ENCODE peak calls at places on chromosomes 5 and 9, in ten cellular contexts. One of them, this sample, is unnamed.

GRCh38 chr9:124199474-124199873 is 58.3 kb upstream of the NEK6 start:
- DNase-seq in Peyer's patch: no peak
- DNase-seq in IMR-90: no peak
- DNase-seq in A549: no peak
- DNase-seq in right lobe of liver: peak
- DNase-seq in endothelial cell of umbilical vein: no peak
- DNase-seq in stomach: no peak
- DNase-seq in ovary: no peak
- DNase-seq in tibial nerve: no peak
- DNase-seq in heart left ventricle: no peak
- DNase-seq in this sample: no peak

GRCh38 chr5:116225318-116225717 is 140.5 kb downstream of the COMMD10 start:
- DNase-seq in Peyer's patch: no peak
- DNase-seq in stomach: no peak
- DNase-seq in right lobe of liver: no peak
- DNase-seq in heart left ventricle: no peak
- DNase-seq in A549: no peak
- DNase-seq in tibial nerve: no peak
- DNase-seq in ovary: no peak
- DNase-seq in endothelial cell of umbilical vein: no peak
- DNase-seq in IMR-90: no peak
- DNase-seq in this sample: no peak

GRCh38 chr9:96166981-96167380 is 135.0 kb downstream of the HSD17B3 start:
- DNase-seq in right lobe of liver: no peak
- DNase-seq in IMR-90: no peak
- DNase-seq in Peyer's patch: no peak
- DNase-seq in endothelial cell of umbilical vein: no peak
- DNase-seq in stomach: no peak
- DNase-seq in ovary: no peak
- DNase-seq in heart left ventricle: no peak
- DNase-seq in tibial nerve: no peak
- DNase-seq in A549: no peak
- DNase-seq in this sample: no peak

GRCh38 chr9:27572566-27572917 is 739 bp downstream of the C9orf72 start:
- DNase-seq in tibial nerve: peak
- DNase-seq in endothelial cell of umbilical vein: no peak
- DNase-seq in ovary: no peak
- DNase-seq in stomach: peak
- DNase-seq in Peyer's patch: peak
- DNase-seq in right lobe of liver: peak
- DNase-seq in heart left ventricle: no peak
- DNase-seq in IMR-90: no peak
- DNase-seq in A549: peak
- DNase-seq in this sample: no peak

GRCh38 chr5:31194892-31195291 is 1.4 kb downstream of the CDH6 start:
- DNase-seq in ovary: no peak
- DNase-seq in A549: no peak
- DNase-seq in stomach: no peak
- DNase-seq in Peyer's patch: no peak
- DNase-seq in right lobe of liver: no peak
- DNase-seq in IMR-90: peak
- DNase-seq in tibial nerve: no peak
- DNase-seq in heart left ventricle: no peak
- DNase-seq in endothelial cell of umbilical vein: no peak
- DNase-seq in this sample: no peak

GRCh38 chr5:180575571-180575970 is 15.7 kb downstream of the SCGB3A1 start:
- DNase-seq in right lobe of liver: no peak
- DNase-seq in IMR-90: peak
- DNase-seq in heart left ventricle: no peak
- DNase-seq in Peyer's patch: no peak
- DNase-seq in A549: no peak
- DNase-seq in stomach: no peak
- DNase-seq in tibial nerve: no peak
- DNase-seq in endothelial cell of umbilical vein: no peak
- DNase-seq in ovary: no peak
- DNase-seq in this sample: no peak

GRCh38 chr5:44536650-44537260 is 147.5 kb upstream of the FGF10 start:
- DNase-seq in IMR-90: peak
- DNase-seq in heart left ventricle: no peak
- DNase-seq in A549: peak
- DNase-seq in endothelial cell of umbilical vein: peak
- DNase-seq in tibial nerve: peak
- DNase-seq in right lobe of liver: peak
- DNase-seq in stomach: peak
- DNase-seq in Peyer's patch: no peak
- DNase-seq in ovary: no peak
- DNase-seq in this sample: peak

GRCh38 chr9:137963525-137963924 is 85.9 kb downstream of the CACNA1B start:
- DNase-seq in ovary: no peak
- DNase-seq in stomach: no peak
- DNase-seq in tibial nerve: no peak
- DNase-seq in IMR-90: no peak
- DNase-seq in endothelial cell of umbilical vein: no peak
- DNase-seq in heart left ventricle: no peak
- DNase-seq in right lobe of liver: no peak
- DNase-seq in Peyer's patch: no peak
- DNase-seq in A549: no peak
- DNase-seq in this sample: no peak

GRCh38 chr5:142110046-142110531 is 1.5 kb downstream of the NDFIP1 start:
- DNase-seq in stomach: no peak
- DNase-seq in right lobe of liver: peak
- DNase-seq in heart left ventricle: no peak
- DNase-seq in Peyer's patch: no peak
- DNase-seq in endothelial cell of umbilical vein: peak
- DNase-seq in A549: peak
- DNase-seq in ovary: no peak
- DNase-seq in tibial nerve: peak
- DNase-seq in IMR-90: peak
- DNase-seq in this sample: no peak

GRCh38 chr5:142109356-142110045 is 922 bp downstream of the NDFIP1 start:
- DNase-seq in IMR-90: peak
- DNase-seq in stomach: no peak
- DNase-seq in Peyer's patch: peak
- DNase-seq in A549: peak
- DNase-seq in heart left ventricle: no peak
- DNase-seq in right lobe of liver: no peak
- DNase-seq in ovary: peak
- DNase-seq in tibial nerve: peak
- DNase-seq in endothelial cell of umbilical vein: peak
- DNase-seq in this sample: no peak

GRCh38 chr5:142110988-142111687 is 2.6 kb downstream of the NDFIP1 start:
- DNase-seq in ovary: no peak
- DNase-seq in A549: no peak
- DNase-seq in endothelial cell of umbilical vein: no peak
- DNase-seq in tibial nerve: no peak
- DNase-seq in IMR-90: no peak
- DNase-seq in Peyer's patch: no peak
- DNase-seq in stomach: no peak
- DNase-seq in heart left ventricle: no peak
- DNase-seq in right lobe of liver: no peak
- DNase-seq in this sample: no peak

GRCh38 chr5:142107729-142108431 is 699 bp upstream of the NDFIP1 start:
- DNase-seq in endothelial cell of umbilical vein: no peak
- DNase-seq in heart left ventricle: no peak
- DNase-seq in right lobe of liver: no peak
- DNase-seq in IMR-90: no peak
- DNase-seq in stomach: no peak
- DNase-seq in ovary: no peak
- DNase-seq in tibial nerve: no peak
- DNase-seq in Peyer's patch: no peak
- DNase-seq in A549: no peak
- DNase-seq in this sample: no peak

DNA sequence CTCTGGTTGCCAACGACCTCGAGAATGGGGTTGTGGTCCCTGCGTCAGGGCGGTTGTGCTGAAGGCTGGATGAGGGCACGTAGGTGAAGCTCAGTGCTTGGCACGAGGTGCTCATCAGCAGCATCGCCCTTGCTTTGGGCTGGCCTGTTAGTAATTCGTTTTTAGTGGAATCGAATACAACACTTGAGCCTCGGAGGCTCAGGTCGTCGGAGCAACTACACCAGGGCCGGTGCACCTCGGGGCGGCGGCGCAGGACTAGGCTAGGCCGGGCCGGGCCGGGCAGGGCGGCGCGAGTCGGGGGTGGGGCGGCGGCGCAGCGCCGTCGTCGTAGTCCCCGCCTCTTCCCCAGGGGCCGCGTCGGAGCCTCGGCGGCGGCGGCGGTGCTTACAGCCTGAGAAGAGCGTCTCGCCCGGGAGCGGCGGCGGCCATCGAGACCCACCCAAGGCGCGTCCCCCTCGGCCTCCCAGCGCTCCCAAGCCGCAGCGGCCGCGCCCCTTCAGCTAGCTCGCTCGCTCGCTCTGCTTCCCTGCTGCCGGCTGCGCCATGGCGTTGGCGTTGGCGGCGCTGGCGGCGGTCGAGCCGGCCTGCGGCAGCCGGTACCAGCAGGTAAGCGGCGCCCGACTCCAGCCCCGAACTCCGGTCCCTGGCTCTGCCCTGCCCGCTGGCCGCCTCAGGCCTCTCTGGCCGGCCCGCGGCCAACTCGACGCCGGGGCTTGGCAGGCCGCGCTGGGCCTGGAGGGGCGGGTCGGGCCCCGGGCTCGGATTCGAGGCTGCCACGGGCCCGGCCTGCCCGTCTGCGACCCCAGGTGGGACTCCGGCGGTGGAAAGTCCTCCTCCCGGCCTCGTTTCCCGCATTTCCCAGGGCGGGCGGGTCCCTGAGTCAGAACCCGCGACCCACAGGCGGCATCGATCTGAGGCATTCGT is at the start of gene NDFIP1:
- DNase-seq in IMR-90: peak
- DNase-seq in ovary: peak
- DNase-seq in endothelial cell of umbilical vein: peak
- DNase-seq in A549: peak
- DNase-seq in heart left ventricle: peak
- DNase-seq in right lobe of liver: peak
- DNase-seq in Peyer's patch: peak
- DNase-seq in stomach: peak
- DNase-seq in tibial nerve: peak
- DNase-seq in this sample: peak
- TF ChIP-seq POLR2A in IMR-90: peak
- TF ChIP-seq POLR2A in ovary: peak
- TF ChIP-seq POLR2A in endothelial cell of umbilical vein: peak
- TF ChIP-seq POLR2A in A549: peak
- TF ChIP-seq POLR2A in heart left ventricle: peak
- TF ChIP-seq POLR2A in right lobe of liver: peak
- TF ChIP-seq POLR2A in Peyer's patch: peak
- TF ChIP-seq POLR2A in stomach: no peak
- TF ChIP-seq POLR2A in tibial nerve: peak
- TF ChIP-seq POLR2A in this sample: peak

GRCh38 chr5:59036274-59036961 is 453.5 kb downstream of the RAB3C start:
- DNase-seq in ovary: no peak
- DNase-seq in endothelial cell of umbilical vein: peak
- DNase-seq in right lobe of liver: no peak
- DNase-seq in tibial nerve: peak
- DNase-seq in Peyer's patch: peak
- DNase-seq in stomach: no peak
- DNase-seq in heart left ventricle: no peak
- DNase-seq in IMR-90: peak
- DNase-seq in A549: peak
- DNase-seq in this sample: no peak
- TF ChIP-seq POLR2A in ovary: no peak
- TF ChIP-seq POLR2A in endothelial cell of umbilical vein: no peak
- TF ChIP-seq POLR2A in right lobe of liver: no peak
- TF ChIP-seq POLR2A in tibial nerve: no peak
- TF ChIP-seq POLR2A in Peyer's patch: no peak
- TF ChIP-seq POLR2A in stomach: no peak
- TF ChIP-seq POLR2A in heart left ventricle: no peak
- TF ChIP-seq POLR2A in IMR-90: peak
- TF ChIP-seq POLR2A in A549: no peak
- TF ChIP-seq POLR2A in this sample: no peak

GRCh38 chr9:129902735-129903134 is 67.5 kb downstream of the USP20 start:
- DNase-seq in heart left ventricle: no peak
- DNase-seq in right lobe of liver: no peak
- DNase-seq in ovary: no peak
- DNase-seq in IMR-90: no peak
- DNase-seq in A549: no peak
- DNase-seq in tibial nerve: no peak
- DNase-seq in stomach: no peak
- DNase-seq in endothelial cell of umbilical vein: no peak
- DNase-seq in Peyer's patch: no peak
- DNase-seq in this sample: no peak

GRCh38 chr9:129908846-129909245 is 73.6 kb downstream of the USP20 start:
- DNase-seq in ovary: no peak
- DNase-seq in Peyer's patch: no peak
- DNase-seq in stomach: no peak
- DNase-seq in right lobe of liver: no peak
- DNase-seq in heart left ventricle: no peak
- DNase-seq in A549: no peak
- DNase-seq in IMR-90: no peak
- DNase-seq in endothelial cell of umbilical vein: no peak
- DNase-seq in tibial nerve: no peak
- DNase-seq in this sample: no peak

GRCh38 chr9:129904734-129905133 is 69.5 kb downstream of the USP20 start:
- DNase-seq in heart left ventricle: no peak
- DNase-seq in Peyer's patch: no peak
- DNase-seq in stomach: no peak
- DNase-seq in tibial nerve: no peak
- DNase-seq in endothelial cell of umbilical vein: no peak
- DNase-seq in A549: no peak
- DNase-seq in ovary: no peak
- DNase-seq in right lobe of liver: no peak
- DNase-seq in IMR-90: no peak
- DNase-seq in this sample: no peak

GRCh38 chr9:129910628-129911567 is 75.6 kb downstream of the USP20 start:
- DNase-seq in stomach: no peak
- DNase-seq in IMR-90: peak
- DNase-seq in tibial nerve: peak
- DNase-seq in right lobe of liver: no peak
- DNase-seq in Peyer's patch: no peak
- DNase-seq in A549: peak
- DNase-seq in endothelial cell of umbilical vein: peak
- DNase-seq in ovary: no peak
- DNase-seq in heart left ventricle: no peak
- DNase-seq in this sample: peak

DNA sequence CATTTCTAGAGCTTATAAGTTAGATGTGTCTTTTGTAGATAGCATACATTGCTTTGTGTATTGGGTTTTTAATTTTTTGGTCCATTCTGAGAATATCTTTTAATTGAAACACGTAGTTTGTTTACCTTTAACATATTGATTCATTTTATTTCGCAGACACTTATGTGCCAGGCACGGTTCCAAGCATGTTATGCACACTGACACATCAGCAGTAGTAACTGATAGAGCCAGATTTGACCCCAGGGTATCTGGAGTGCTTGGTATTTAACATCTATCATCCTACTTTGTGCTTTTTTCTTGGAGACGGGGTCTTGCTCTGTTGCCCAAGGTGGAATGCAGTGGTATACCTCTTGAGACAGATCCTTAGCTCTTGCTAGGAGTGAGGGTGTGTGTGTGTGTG is 71.9 kb downstream of the USP20 start:
- DNase-seq in tibial nerve: no peak
- DNase-seq in heart left ventricle: no peak
- DNase-seq in A549: no peak
- DNase-seq in IMR-90: peak
- DNase-seq in ovary: no peak
- DNase-seq in right lobe of liver: no peak
- DNase-seq in Peyer's patch: peak
- DNase-seq in stomach: no peak
- DNase-seq in endothelial cell of umbilical vein: no peak
- DNase-seq in this sample: no peak
- TF ChIP-seq POLR2A in tibial nerve: no peak
- TF ChIP-seq POLR2A in heart left ventricle: no peak
- TF ChIP-seq POLR2A in A549: no peak
- TF ChIP-seq POLR2A in IMR-90: no peak
- TF ChIP-seq POLR2A in ovary: no peak
- TF ChIP-seq POLR2A in right lobe of liver: no peak
- TF ChIP-seq POLR2A in Peyer's patch: no peak
- TF ChIP-seq POLR2A in stomach: no peak
- TF ChIP-seq POLR2A in endothelial cell of umbilical vein: no peak
- TF ChIP-seq POLR2A in this sample: no peak

DNA sequence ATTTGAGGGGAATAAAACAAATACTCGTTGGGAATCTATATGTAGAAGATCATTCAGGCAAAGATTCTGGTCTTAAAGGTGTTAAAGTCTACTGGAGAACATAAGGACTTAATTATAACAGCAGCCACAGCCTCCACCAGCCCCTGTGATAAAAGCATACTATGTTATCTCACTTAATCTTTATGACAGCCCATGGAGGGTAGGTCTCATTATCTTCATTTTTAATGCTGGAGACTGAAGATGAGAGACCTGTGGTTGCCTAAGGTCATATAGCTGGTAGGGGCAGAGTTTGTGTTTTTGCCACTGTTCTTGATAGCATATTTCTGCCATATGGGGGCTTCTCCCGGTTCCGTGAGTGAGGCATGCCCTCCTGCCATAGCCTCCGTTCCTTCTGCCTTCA is 88.7 kb downstream of the TRIO start:
- DNase-seq in Peyer's patch: no peak
- DNase-seq in right lobe of liver: no peak
- DNase-seq in tibial nerve: no peak
- DNase-seq in endothelial cell of umbilical vein: no peak
- DNase-seq in A549: no peak
- DNase-seq in heart left ventricle: no peak
- DNase-seq in IMR-90: no peak
- DNase-seq in stomach: no peak
- DNase-seq in ovary: no peak
- DNase-seq in this sample: no peak
- TF ChIP-seq POLR2A in Peyer's patch: no peak
- TF ChIP-seq POLR2A in right lobe of liver: no peak
- TF ChIP-seq POLR2A in tibial nerve: no peak
- TF ChIP-seq POLR2A in endothelial cell of umbilical vein: no peak
- TF ChIP-seq POLR2A in A549: no peak
- TF ChIP-seq POLR2A in heart left ventricle: no peak
- TF ChIP-seq POLR2A in IMR-90: no peak
- TF ChIP-seq POLR2A in stomach: no peak
- TF ChIP-seq POLR2A in ovary: no peak
- TF ChIP-seq POLR2A in this sample: no peak

This sample was measured in H54.